ENCODE peak calls at places on chromosomes 16 and 17, in six cellular contexts. R, S, Y, U, H and N are unnamed samples.

GRCh38 chr17:79549111-79549915 is 61.5 kb downstream of the RBFOX3 start:
- DNase-seq in Y (peak; percentile 47), R (peak; percentile 38), S (no peak), U (no peak), H (no peak), N (no peak)

GRCh38 chr16:24986512-24987303 is 28.5 kb downstream of the ARHGAP17 start:
- DNase-seq in S (peak; percentile 91), H (no peak), R (no peak), U (no peak), Y (no peak), N (no peak)

GRCh38 chr16:88815901-88816589 is 4.3 kb upstream of the APRT start:
- DNase-seq in S (peak; percentile 23), R (no peak), H (no peak), U (no peak), Y (peak; percentile 87), N (peak; percentile 56)

GRCh38 chr17:56700919-56701420 is 107.5 kb downstream of the NOG start:
- DNase-seq in S (no peak), H (no peak), Y (no peak), U (no peak), R (no peak), N (no peak)

GRCh38 chr17:15941781-15942180 is 3.1 kb upstream of the ADORA2B start:
- DNase-seq in U (no peak), S (no peak), H (no peak), R (no peak), Y (no peak), N (no peak)

GRCh38 chr17:78759203-78759968 is 22.7 kb downstream of the CYTH1 start:
- DNase-seq in Y (peak; percentile 92), H (no peak), U (peak; percentile 58), R (no peak), S (peak; percentile 46), N (no peak)

GRCh38 chr16:56192971-56193936 is 2.0 kb downstream of the GNAO1 start:
- DNase-seq in S (no peak), H (no peak), U (no peak), Y (no peak), R (no peak), N (no peak)

GRCh38 chr17:40303009-40303657 is 5.8 kb upstream of the RARA start:
- DNase-seq in U (no peak), Y (no peak), R (no peak), S (peak; percentile 85), H (peak; percentile 35), N (no peak)

GRCh38 chr16:11583889-11584565 is 2.7 kb downstream of the LITAF start:
- DNase-seq in Y (peak; percentile 71), H (no peak), S (no peak), R (no peak), U (peak; percentile 75), N (no peak)

GRCh38 chr17:15900871-15901270 is 44.1 kb upstream of the ADORA2B start:
- DNase-seq in Y (no peak), R (no peak), U (no peak), S (no peak), H (no peak), N (no peak)

GRCh38 chr17:3298260-3298659 is at the start of gene OR3A1:
- DNase-seq in Y (no peak), U (no peak), H (no peak), R (no peak), S (no peak), N (no peak)

GRCh38 chr16:65845466-65846209 is 520.9 kb upstream of the CDH5 start:
- DNase-seq in Y (no peak), S (no peak), U (no peak), R (no peak), H (no peak), N (no peak)

GRCh38 chr16:49513040-49513439 is 139.4 kb downstream of the C16orf78 start:
- DNase-seq in U (no peak), Y (peak; percentile 41), H (no peak), R (no peak), S (no peak), N (no peak)

GRCh38 chr17:78357177-78357586 is 2.7 kb downstream of the SOCS3 start:
- DNase-seq in H (no peak), R (peak; percentile 74), Y (no peak), S (peak; percentile 82), U (no peak), N (no peak)

GRCh38 chr16:56408379-56409098 is 16.8 kb downstream of the AMFR start:
- DNase-seq in S (no peak), R (no peak), H (no peak), Y (no peak), U (no peak), N (no peak)

GRCh38 chr17:8173056-8173870 is 2.9 kb downstream of the TMEM107 start:
- DNase-seq in H (peak; percentile 99), S (peak; percentile 95), R (peak; percentile 88), U (peak; percentile 88), Y (peak; percentile 84), N (no peak)

GRCh38 chr17:78120971-78121800 is 7.4 kb downstream of the TMC6 start:
- DNase-seq in Y (peak; percentile 89), S (no peak), H (no peak), R (peak; percentile 58), U (no peak), N (no peak)

GRCh38 chr16:79687249-79687768 is 86.8 kb upstream of the MAF start:
- DNase-seq in R (no peak), Y (no peak), U (no peak), H (no peak), S (no peak), N (no peak)

GRCh38 chr17:59893617-59894100 is 738 bp downstream of the RPS6KB1 start:
- DNase-seq in S (peak; percentile 44), R (no peak), H (no peak), Y (no peak), U (no peak), N (no peak)

GRCh38 chr17:18368948-18369347 is 5.6 kb upstream of the SHMT1 start:
- DNase-seq in R (no peak), Y (no peak), S (no peak), H (no peak), U (no peak), N (no peak)

GRCh38 chr17:48643697-48644012 is 17.5 kb upstream of the HOXB9 start:
- DNase-seq in S (no peak), U (no peak), Y (no peak), H (no peak), R (no peak), N (no peak)

GRCh38 chr17:70297397-70297796 is 128.1 kb downstream of the KCNJ2 start:
- DNase-seq in R (no peak), U (no peak), H (no peak), S (no peak), Y (no peak), N (no peak)

GRCh38 chr17:42414782-42415409 is 8.2 kb downstream of the CAVIN1 start:
- DNase-seq in U (no peak), S (peak; percentile 24), Y (peak; percentile 80), H (no peak), R (no peak), N (no peak)

GRCh38 chr16:67528870-67529638 is 425 bp downstream of the RIPOR1 start:
- DNase-seq in U (no peak), S (peak; percentile 47), H (no peak), R (peak; percentile 80), Y (peak; percentile 90), N (no peak)

GRCh38 chr17:1580979-1581676 is 18.5 kb upstream of the PITPNA start:
- DNase-seq in Y (no peak), U (peak; percentile 65), S (no peak), R (no peak), H (no peak), N (no peak)

GRCh38 chr16:67518676-67519075 is 10.0 kb upstream of the RIPOR1 start:
- DNase-seq in Y (no peak), S (no peak), H (no peak), U (no peak), R (no peak), N (no peak)

GRCh38 chr17:59769891-59770290 is 62.4 kb downstream of the VMP1 start:
- DNase-seq in S (peak; percentile 89), H (no peak), R (no peak), U (no peak), Y (no peak), N (no peak)

GRCh38 chr16:23801387-23801786 is 34.4 kb upstream of the PRKCB start:
- DNase-seq in Y (peak; percentile 91), S (peak; percentile 57), U (peak; percentile 82), R (peak; percentile 71), H (peak; percentile 63), N (peak; percentile 35)

GRCh38 chr17:68585643-68586042 is 15.5 kb downstream of the FAM20A start:
- DNase-seq in Y (no peak), U (no peak), S (no peak), H (no peak), R (no peak), N (no peak)

GRCh38 chr16:4410335-4411075 is 5.9 kb downstream of the CORO7 start:
- DNase-seq in U (peak; percentile 82), Y (no peak), R (no peak), S (peak; percentile 67), H (no peak), N (no peak)
- TF ChIP-seq POLR2AphosphoS5 in U (peak; percentile 81), Y (peak; percentile 37), R (no peak), S (no peak), H (no peak), N (no peak)

DNA sequence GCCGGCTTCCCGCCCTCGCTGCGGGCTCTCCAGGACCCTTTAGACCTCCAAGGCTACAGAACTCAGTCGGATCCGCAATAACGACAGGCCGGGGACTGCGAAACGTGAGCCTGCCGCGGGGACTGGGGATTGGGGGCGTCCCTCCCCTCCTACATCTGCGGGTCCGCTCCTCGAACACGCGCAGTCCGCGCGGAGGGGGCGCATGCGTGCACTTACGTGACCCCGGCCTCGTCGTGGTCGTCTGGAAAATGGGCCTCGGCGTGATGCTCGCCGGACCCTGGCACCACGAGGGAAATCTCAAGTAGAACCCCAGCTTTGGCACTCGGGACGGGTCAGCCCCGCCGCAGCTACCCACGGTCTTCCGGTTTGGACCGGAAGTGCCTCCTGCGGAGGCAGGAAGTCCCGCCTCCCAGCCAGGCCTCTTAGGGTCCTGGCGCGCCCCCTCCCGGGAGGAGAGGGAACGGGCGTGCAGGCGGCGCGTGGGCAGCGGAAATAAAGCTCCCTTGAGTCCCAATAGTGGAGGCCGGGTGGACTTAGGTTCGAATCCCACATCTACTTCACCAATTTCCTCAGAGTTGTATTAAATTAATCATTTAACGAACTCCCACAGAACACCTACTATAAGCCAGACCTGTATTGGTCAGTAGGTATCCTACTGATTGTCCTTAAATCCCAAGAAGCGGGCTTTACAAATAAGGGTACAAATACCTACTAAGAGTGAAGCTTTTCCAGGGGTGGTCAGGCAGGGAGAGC is at the start of gene TAF1C:
- DNase-seq in R (peak; percentile 94), Y (peak; percentile 98), H (peak; percentile 97), U (peak; percentile 89), S (peak; percentile 94), N (peak; percentile 99)
- TF ChIP-seq POLR2A in R (no peak), Y (no peak), H (peak; percentile 67), U (peak; percentile 33), S (peak; percentile 61), N (peak; percentile 83)

GRCh38 chr16:3443108-3444031 is at the start of the genes NAA60 and ZNF597:
- DNase-seq in H (peak; percentile 83), S (peak; percentile 90), R (peak; percentile 84), Y (peak; percentile 91), U (peak; percentile 82), N (peak; percentile 65)
- TF ChIP-seq POLR2AphosphoS5 in H (peak; percentile 69), S (peak; percentile 23), R (no peak), Y (peak; percentile 74), U (peak; percentile 79), N (peak; percentile 34)

DNA sequence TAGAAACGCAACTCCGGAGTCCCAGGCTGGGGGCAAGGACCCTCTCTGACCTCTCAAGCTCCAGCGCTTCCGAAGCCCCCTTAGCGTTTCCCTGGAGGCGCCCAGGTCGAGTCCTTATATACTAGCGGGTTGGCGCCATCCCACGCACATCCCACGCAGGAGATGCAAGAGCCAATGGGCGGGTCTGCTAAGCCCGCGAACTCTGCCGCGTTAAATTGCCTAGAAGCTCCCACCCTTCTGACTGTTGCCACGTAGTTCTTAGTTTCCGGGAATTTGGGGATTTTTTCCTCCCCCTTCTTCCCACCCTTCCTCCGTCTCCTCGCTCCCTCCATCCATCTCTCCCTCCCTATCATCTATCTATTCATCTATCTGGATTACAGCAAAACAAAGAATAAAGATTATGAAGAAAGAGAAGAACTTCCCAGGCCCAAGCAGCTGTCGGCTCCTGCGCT is at the start of gene SLFN11:
- DNase-seq in U (peak; percentile 51), Y (peak; percentile 92), H (no peak), S (peak; percentile 92), R (peak; percentile 92), N (peak; percentile 50)
- TF ChIP-seq POLR2A in U (peak; percentile 87), Y (peak; percentile 69), H (no peak), S (peak; percentile 97), R (peak; percentile 93), N (peak; percentile 99)